ENCODE peak calls at places on chromosomes 11 and 22, in nine cellular contexts. Q, Y, H, Z, O, B, E, F and G are unnamed samples.

GRCh38 chr22:36913431-36914382 is at the start of gene CSF2RB:
- DNase-seq in Q (no peak), Y (no peak), H (no peak), Z (peak), O (no peak), B (no peak), E (peak), F (peak), G (no peak)

GRCh38 chr11:40328890-40329617 is 1130.4 kb downstream of the LRRC4C start:
- DNase-seq in Q (peak), Y (peak), H (peak), Z (peak), O (no peak), B (no peak), E (peak), F (peak), G (peak)

GRCh38 chr11:122209619-122210377 is 93.8 kb upstream of the BLID start:
- DNase-seq in Q (peak), Y (no peak), H (peak), Z (peak), O (no peak), B (peak), E (peak), F (peak), G (peak)

GRCh38 chr11:59551651-59552521 is 40.5 kb downstream of the OR4D9 start:
- DNase-seq in Q (peak), Y (peak), H (peak), Z (no peak), O (no peak), B (peak), E (peak), F (no peak), G (no peak)

GRCh38 chr11:59767212-59767611 is 12.0 kb downstream of the STX3 start:
- DNase-seq in Q (peak), Y (no peak), H (no peak), Z (no peak), O (no peak), B (no peak), E (peak), F (no peak), G (no peak)

GRCh38 chr11:123577081-123577598 is 77.3 kb downstream of the SCN3B start:
- DNase-seq in Q (peak), Y (peak), H (peak), Z (peak), O (peak), B (peak), E (peak), F (peak), G (no peak)

GRCh38 chr11:17570034-17570433 is 23.0 kb downstream of the OTOG start:
- DNase-seq in Q (no peak), Y (no peak), H (no peak), Z (no peak), O (peak), B (no peak), E (no peak), F (no peak), G (no peak)

GRCh38 chr11:112216591-112217105 is 9.6 kb upstream of the PTS start:
- DNase-seq in Q (no peak), Y (peak), H (peak), Z (no peak), O (no peak), B (no peak), E (no peak), F (no peak), G (peak)

GRCh38 chr22:43955040-43955882 is at the start of gene SAMM50:
- DNase-seq in Q (peak), Y (peak), H (peak), Z (peak), O (peak), B (peak), E (peak), F (peak), G (peak)

GRCh38 chr22:38196791-38197429 is 4.9 kb upstream of the MAFF start:
- DNase-seq in Q (no peak), Y (peak), H (peak), Z (peak), O (no peak), B (no peak), E (no peak), F (no peak), G (no peak)

GRCh38 chr11:58924230-58924629 is 15.1 kb upstream of the GLYATL1 start:
- DNase-seq in Q (no peak), Y (no peak), H (no peak), Z (no peak), O (no peak), B (no peak), E (no peak), F (no peak), G (no peak)

GRCh38 chr22:20567371-20567847 is 60.0 kb downstream of the MED15 start:
- DNase-seq in Q (no peak), Y (peak), H (no peak), Z (no peak), O (no peak), B (no peak), E (no peak), F (no peak), G (no peak)

GRCh38 chr11:5288912-5289525 is 12.7 kb downstream of the OR51B4 start:
- DNase-seq in Q (no peak), Y (no peak), H (no peak), Z (no peak), O (no peak), B (no peak), E (no peak), F (no peak), G (no peak)

GRCh38 chr22:46609175-46609690 is 11.0 kb upstream of the GRAMD4 start:
- DNase-seq in Q (no peak), Y (peak), H (no peak), Z (no peak), O (no peak), B (no peak), E (no peak), F (no peak), G (no peak)

GRCh38 chr11:49302360-49302759 is 94.0 kb upstream of the FOLH1 start:
- DNase-seq in Q (no peak), Y (no peak), H (no peak), Z (no peak), O (no peak), B (no peak), E (no peak), F (no peak), G (no peak)

GRCh38 chr11:96149743-96150555 is 193.0 kb downstream of the MAML2 start:
- DNase-seq in Q (peak), Y (peak), H (no peak), Z (no peak), O (no peak), B (no peak), E (peak), F (no peak), G (peak)

GRCh38 chr22:49406879-49407587 is 420.6 kb downstream of the BRD1 start:
- DNase-seq in Q (no peak), Y (no peak), H (no peak), Z (peak), O (peak), B (no peak), E (no peak), F (no peak), G (no peak)

GRCh38 chr11:106398396-106399074 is 321.1 kb downstream of the AASDHPPT start:
- DNase-seq in Q (peak), Y (peak), H (peak), Z (no peak), O (no peak), B (no peak), E (no peak), F (no peak), G (no peak)

GRCh38 chr11:76086713-76087635 is 119.3 kb downstream of the WNT11 start:
- DNase-seq in Q (peak), Y (no peak), H (peak), Z (no peak), O (no peak), B (no peak), E (no peak), F (no peak), G (peak)

GRCh38 chr22:43263645-43264514 is 76.9 kb upstream of the TTLL12 start:
- DNase-seq in Q (peak), Y (no peak), H (peak), Z (peak), O (no peak), B (peak), E (peak), F (peak), G (peak)

GRCh38 chr11:69157156-69157821 is 1.6 kb downstream of the SMIM38 start:
- DNase-seq in Q (no peak), Y (no peak), H (peak), Z (no peak), O (peak), B (no peak), E (peak), F (peak), G (no peak)

GRCh38 chr22:50674606-50675552 is 2.3 kb downstream of the SHANK3 start:
- DNase-seq in Q (no peak), Y (peak), H (no peak), Z (peak), O (no peak), B (no peak), E (peak), F (no peak), G (no peak)
- H3K27ac ChIP-seq in Q (no peak), Y (no peak), H (no peak), Z (no peak), O (no peak), B (no peak), E (no peak), F (peak), G (no peak)

DNA sequence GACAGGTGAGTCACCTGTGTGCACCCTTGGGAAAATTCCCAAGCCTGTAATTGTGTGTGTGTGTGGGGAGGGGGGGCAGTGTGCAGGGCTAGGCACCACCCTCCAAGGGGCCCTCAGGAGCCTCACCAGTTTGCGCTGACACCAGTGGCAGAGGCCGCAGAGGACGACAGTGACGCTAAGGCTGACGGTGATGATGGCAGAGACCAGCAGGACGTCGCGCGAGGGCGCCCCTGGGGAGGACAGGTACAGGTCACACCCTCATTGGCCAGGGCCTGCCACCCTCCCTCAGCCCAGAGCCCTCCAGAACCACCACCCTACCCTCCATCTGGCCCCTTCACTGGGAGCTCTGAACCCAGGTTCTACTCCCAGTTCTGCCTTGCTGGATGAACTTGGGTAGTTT is 24.9 kb downstream of the SYT7 start:
- DNase-seq in Q (no peak), Y (no peak), H (no peak), Z (no peak), O (no peak), B (no peak), E (no peak), F (no peak), G (no peak)
- H3K4me3 ChIP-seq in Q (no peak), Y (peak), H (no peak), Z (no peak), O (peak), B (no peak), E (no peak), F (no peak), G (no peak)

DNA sequence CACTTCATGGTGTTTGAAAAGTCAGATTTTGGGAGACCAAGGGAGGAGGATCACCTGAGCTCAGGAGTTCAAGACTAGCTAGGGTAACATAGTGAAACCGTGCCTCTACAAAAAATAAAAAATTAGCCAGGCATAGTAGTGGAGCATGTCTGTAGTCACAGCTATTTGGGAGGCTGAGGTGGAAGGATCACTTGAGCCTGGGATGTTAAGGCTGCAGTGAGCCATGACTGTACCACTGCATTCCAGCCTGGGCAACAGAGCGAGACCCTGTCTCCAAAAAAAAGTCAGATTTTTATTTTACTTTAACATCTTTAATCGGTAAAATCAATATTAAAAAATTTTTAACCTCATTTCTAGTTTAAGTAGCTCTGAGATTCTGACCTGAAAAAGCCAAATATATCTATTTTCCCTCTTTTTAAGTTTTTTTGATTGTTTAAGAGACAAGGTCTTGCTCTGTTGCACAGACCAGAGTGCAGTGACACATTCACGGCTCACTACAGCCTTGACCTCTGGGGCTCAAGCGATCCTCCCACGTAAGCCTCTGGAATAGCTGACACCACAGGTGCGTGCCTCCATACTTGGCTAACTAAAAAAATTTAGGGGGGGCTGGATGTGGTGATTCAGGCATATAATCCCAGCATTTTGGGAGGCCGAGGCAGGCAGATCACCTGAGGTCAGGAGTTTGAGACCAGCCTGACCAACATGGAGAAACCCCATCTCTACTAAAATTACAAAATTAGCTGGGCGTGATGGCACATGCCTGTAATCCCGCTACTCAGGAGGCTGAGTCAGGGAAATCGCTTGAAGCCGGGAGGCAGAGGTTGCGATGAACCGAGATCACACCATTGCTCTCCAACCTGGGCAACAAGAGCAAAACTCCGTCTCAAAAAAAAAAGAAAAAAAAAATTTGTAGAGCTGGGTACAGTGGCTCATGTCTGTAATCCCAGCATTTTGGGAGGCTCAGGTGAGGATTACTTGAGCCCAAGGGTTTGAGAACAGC is 48.4 kb downstream of the SFI1 start:
- DNase-seq in Q (no peak), Y (no peak), H (no peak), Z (no peak), O (no peak), B (no peak), E (no peak), F (no peak), G (no peak)
- H3K27ac ChIP-seq in Q (no peak), Y (no peak), H (no peak), Z (no peak), O (no peak), B (no peak), E (no peak), F (no peak), G (no peak)

GRCh38 chr11:2444301-2445106 is at the start of the genes KCNQ1 and TRPM5:
- DNase-seq in Q (no peak), Y (peak), H (no peak), Z (no peak), O (no peak), B (no peak), E (no peak), F (peak), G (no peak)
- H3K4me3 ChIP-seq in Q (no peak), Y (peak), H (no peak), Z (peak), O (peak), B (peak), E (peak), F (peak), G (no peak)

GRCh38 chr11:126335463-126335760 is 20.1 kb upstream of the ST3GAL4 start:
- DNase-seq in Q (no peak), Y (no peak), H (no peak), Z (no peak), O (peak), B (no peak), E (no peak), F (peak), G (no peak)
- H3K27ac ChIP-seq in Q (no peak), Y (no peak), H (no peak), Z (no peak), O (no peak), B (no peak), E (no peak), F (peak), G (no peak)

DNA sequence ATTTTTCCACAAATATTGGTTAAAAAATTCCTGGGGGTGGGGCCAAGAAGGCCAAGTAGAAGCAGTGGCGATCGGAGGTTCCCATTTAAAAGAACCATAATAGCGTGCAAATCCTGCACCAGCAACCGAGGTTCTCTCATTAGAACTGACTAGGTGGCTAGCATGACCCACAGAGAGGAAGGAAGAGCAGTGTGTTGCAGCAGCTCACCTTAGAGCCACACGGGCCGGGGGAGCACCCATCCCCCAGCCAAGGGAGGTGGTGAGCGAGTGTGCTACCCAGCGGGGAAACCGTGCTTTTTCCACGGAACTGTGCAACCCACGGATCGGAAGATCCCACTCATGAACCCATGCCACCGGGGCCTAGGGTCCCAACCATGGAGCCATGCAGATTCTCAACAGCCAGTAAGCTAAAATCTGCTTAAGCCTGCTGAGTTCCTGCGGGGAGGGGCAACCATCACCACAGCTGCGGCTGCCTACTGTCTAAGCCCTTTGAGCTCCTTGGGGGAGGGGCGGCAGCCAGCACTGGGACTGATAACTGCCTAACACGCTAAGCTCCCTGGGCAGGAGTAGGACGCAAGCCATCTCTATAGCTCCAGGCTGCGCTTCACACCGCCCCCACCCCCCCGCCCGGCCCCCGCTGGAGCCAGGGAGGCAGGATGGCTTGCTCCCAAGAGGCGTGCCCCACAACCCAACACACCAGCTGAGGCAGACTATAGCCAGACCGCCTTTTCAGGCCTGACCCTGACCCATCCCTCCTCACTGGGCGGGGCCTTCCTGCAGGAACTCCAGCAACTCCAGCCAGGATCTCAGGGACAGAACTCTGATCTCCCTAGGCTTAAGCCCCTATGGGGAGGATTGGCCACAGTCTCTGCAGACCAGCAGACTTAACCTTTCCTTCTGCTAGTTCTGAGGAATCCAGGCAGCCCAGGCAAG is 20.9 kb upstream of the HTATIP2 start:
- DNase-seq in Q (no peak), Y (no peak), H (no peak), Z (no peak), O (no peak), B (no peak), E (peak), F (no peak), G (no peak)
- H3K4me3 ChIP-seq in Q (no peak), Y (no peak), H (no peak), Z (no peak), O (no peak), B (no peak), E (no peak), F (no peak), G (no peak)

DNA sequence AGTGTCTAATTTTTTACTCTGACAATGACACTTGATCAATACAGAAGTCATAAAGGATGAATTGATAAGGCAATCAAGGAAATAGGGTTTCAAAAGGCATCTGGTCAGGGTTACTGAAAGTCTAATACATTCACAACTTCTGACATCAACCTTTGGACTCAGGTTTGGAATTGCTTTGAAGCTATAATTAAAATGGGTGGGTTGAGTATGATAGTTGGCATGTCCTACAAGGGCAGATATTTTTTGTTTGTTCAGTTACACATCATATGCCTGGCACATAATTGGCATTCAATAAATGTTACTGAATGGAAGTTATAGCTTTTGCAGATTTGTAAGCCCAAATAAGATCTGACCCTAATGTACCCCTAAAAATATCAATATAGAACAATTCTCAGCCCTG is 7.3 kb upstream of the FUT4 start:
- DNase-seq in Q (no peak), Y (peak), H (no peak), Z (no peak), O (no peak), B (no peak), E (no peak), F (no peak), G (no peak)
- H3K27ac ChIP-seq in Q (no peak), Y (peak), H (no peak), Z (peak), O (no peak), B (no peak), E (no peak), F (no peak), G (no peak)

GRCh38 chr11:120078397-120078796 is 59.5 kb downstream of the TRIM29 start:
- DNase-seq in Q (no peak), Y (no peak), H (no peak), Z (no peak), O (no peak), B (no peak), E (no peak), F (no peak), G (no peak)

GRCh38 chr11:120068114-120068573 is 69.8 kb downstream of the TRIM29 start:
- DNase-seq in Q (peak), Y (peak), H (peak), Z (no peak), O (no peak), B (no peak), E (peak), F (no peak), G (peak)

GRCh38 chr11:120067361-120068113 is 70.4 kb downstream of the TRIM29 start:
- DNase-seq in Q (no peak), Y (no peak), H (no peak), Z (no peak), O (no peak), B (no peak), E (no peak), F (no peak), G (no peak)

DNA sequence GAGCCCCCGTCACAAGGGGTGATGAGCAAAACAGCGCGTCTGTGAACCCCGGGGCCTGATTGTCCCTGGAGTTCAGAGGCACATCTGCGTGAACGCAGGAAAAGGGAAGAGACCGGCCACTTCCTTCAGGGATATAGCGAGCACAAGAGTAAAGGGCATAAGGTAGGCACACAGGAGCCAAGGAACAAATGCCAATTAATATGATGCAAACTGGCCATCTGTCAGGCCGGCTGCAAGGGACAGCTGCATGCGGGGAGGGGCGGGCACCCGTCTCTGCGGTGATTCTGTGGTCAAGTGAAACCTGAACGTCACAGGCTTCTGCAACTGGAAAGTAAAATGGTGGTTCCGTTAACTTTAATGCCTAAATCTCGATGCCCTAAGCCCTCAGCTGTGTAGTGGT is 64.7 kb downstream of the TRIM29 start:
- DNase-seq in Q (no peak), Y (no peak), H (no peak), Z (no peak), O (no peak), B (no peak), E (no peak), F (no peak), G (no peak)
- H3K4me3 ChIP-seq in Q (no peak), Y (no peak), H (no peak), Z (no peak), O (no peak), B (no peak), E (no peak), F (no peak), G (no peak)